ENCODE peak calls at places on chromosomes 16 and 17, in eight cellular contexts. U, Q, P, B, V, Z, O and I are unnamed samples.

GRCh38 chr17:34318474-34318873 is 761 bp upstream of the CCL8 start:
- DNase-seq in O (no peak), Z (peak; percentile 73), P (no peak), Q (no peak), V (no peak), U (no peak), B (no peak), I (no peak)

GRCh38 chr16:75238132-75238852 is 13.1 kb downstream of the BCAR1 start:
- DNase-seq in O (no peak), B (peak; percentile 77), P (peak; percentile 69), Z (peak; percentile 27), Q (peak; percentile 93), V (no peak), U (peak; percentile 94), I (no peak)

GRCh38 chr16:15464401-15465186 is 30.2 kb downstream of the BMERB1 start:
- DNase-seq in Z (no peak), V (no peak), U (no peak), O (no peak), Q (no peak), P (no peak), B (no peak), I (no peak)

GRCh38 chr17:47983492-47984223 is 12.7 kb downstream of the CDK5RAP3 start:
- DNase-seq in B (no peak), V (no peak), O (no peak), Z (no peak), P (no peak), U (no peak), Q (no peak), I (no peak)

GRCh38 chr16:69727916-69728270 is 1.5 kb upstream of the NQO1 start:
- DNase-seq in Z (no peak), U (peak; percentile 84), Q (no peak), P (no peak), O (no peak), B (peak; percentile 85), V (no peak), I (no peak)

GRCh38 chr16:57406881-57407280 is 2.3 kb downstream of the CCL17 start:
- DNase-seq in Z (no peak), B (no peak), O (no peak), P (no peak), U (no peak), V (no peak), Q (no peak), I (no peak)

GRCh38 chr17:40559016-40559853 is 6.0 kb downstream of the CCR7 start:
- DNase-seq in Q (no peak), U (peak; percentile 20), B (peak; percentile 5), O (peak; percentile 11), V (peak; percentile 6), Z (peak; percentile 27), P (no peak), I (no peak)

GRCh38 chr16:57720142-57720575 is 15.4 kb upstream of the KATNB1 start:
- DNase-seq in P (no peak), Q (peak; percentile 50), Z (peak; percentile 58), V (no peak), U (peak; percentile 69), O (peak; percentile 73), B (peak; percentile 81), I (no peak)

GRCh38 chr17:29929006-29929543 is 953 bp downstream of the SSH2 start:
- DNase-seq in V (no peak), Q (peak; percentile 45), O (no peak), U (peak; percentile 31), P (no peak), B (peak; percentile 43), Z (peak; percentile 45), I (no peak)

GRCh38 chr17:60073063-60073462 is 5.7 kb downstream of the HEATR6 start:
- DNase-seq in Z (no peak), V (no peak), B (no peak), Q (no peak), U (no peak), O (no peak), P (no peak), I (no peak)

GRCh38 chr17:56945938-56946337 is 14.9 kb downstream of the COIL start:
- DNase-seq in P (no peak), U (no peak), Z (no peak), B (no peak), O (no peak), Q (no peak), V (no peak), I (no peak)

GRCh38 chr16:4695473-4696171 is 2.3 kb downstream of the NUDT16L1 start:
- DNase-seq in P (no peak), B (no peak), V (no peak), O (no peak), Z (no peak), Q (no peak), U (no peak), I (no peak)

GRCh38 chr17:56593741-56594527 is 435 bp downstream of the NOG start:
- DNase-seq in B (peak; percentile 56), Q (peak; percentile 48), P (no peak), O (peak; percentile 62), V (peak; percentile 50), Z (peak; percentile 79), U (peak; percentile 42), I (no peak)

GRCh38 chr17:69763503-69763902 is 311.5 kb upstream of the KCNJ16 start:
- DNase-seq in Z (no peak), P (no peak), B (no peak), O (no peak), U (no peak), V (no peak), Q (peak; percentile 63), I (no peak)

GRCh38 chr16:13337482-13337881 is 436.1 kb downstream of the SHISA9 start:
- DNase-seq in B (no peak), O (no peak), P (no peak), Q (no peak), U (no peak), V (no peak), Z (no peak), I (no peak)

GRCh38 chr16:13332713-13333255 is 431.4 kb downstream of the SHISA9 start:
- DNase-seq in Z (peak; percentile 73), Q (no peak), O (no peak), U (no peak), V (no peak), B (no peak), P (no peak), I (no peak)

GRCh38 chr16:13335894-13336293 is 434.5 kb downstream of the SHISA9 start:
- DNase-seq in B (no peak), U (no peak), V (no peak), Z (no peak), Q (no peak), O (no peak), P (no peak), I (no peak)

GRCh38 chr16:13333336-13333735 is 431.9 kb downstream of the SHISA9 start:
- DNase-seq in B (no peak), Z (no peak), U (no peak), P (no peak), V (no peak), Q (no peak), O (no peak), I (no peak)

DNA sequence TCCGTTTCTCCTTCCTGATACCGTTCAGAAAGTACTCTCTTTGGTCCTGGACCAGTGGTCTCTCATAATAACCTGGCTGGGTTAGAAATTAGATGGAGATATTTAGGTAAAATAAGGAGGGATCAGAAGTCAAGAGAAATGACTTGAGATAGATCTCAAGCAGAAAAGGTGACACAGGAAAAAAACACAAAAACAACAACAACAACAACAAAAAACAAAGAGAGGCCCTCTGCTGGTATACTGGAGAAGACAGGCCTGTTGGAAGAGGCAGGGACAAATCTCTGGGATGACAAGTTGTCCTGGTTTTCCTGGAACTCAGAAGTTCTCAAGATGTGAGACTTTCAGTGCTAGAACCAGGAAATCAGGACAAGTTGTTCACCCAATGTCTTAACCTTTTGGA is 430.5 kb downstream of the SHISA9 start:
- DNase-seq in P (no peak), O (no peak), Q (no peak), B (no peak), Z (no peak), V (no peak), U (no peak), I (no peak)
- TF ChIP-seq CTCF in P (no peak), O (no peak), Q (no peak), B (no peak), Z (peak; percentile 56), V (no peak), U (no peak), I (no peak)

GRCh38 chr16:19718624-19718965 is 524 bp downstream of the IQCK start:
- DNase-seq in Z (no peak), Q (peak; percentile 16), V (no peak), U (peak; percentile 38), P (no peak), O (no peak), B (no peak), I (no peak)

GRCh38 chr16:19715566-19715965 is 2.5 kb downstream of the KNOP1 start:
- DNase-seq in Z (no peak), V (no peak), U (no peak), Q (no peak), O (no peak), B (no peak), P (no peak), I (no peak)

GRCh38 chr16:19717319-19717718 is 708 bp downstream of the KNOP1 start:
- DNase-seq in B (no peak), O (no peak), V (no peak), P (no peak), Z (no peak), U (no peak), Q (no peak), I (no peak)

GRCh38 chr16:19716183-19716582 is 1.8 kb downstream of the KNOP1 start:
- DNase-seq in Z (no peak), O (no peak), B (no peak), Q (no peak), P (no peak), V (no peak), U (no peak), I (no peak)

GRCh38 chr16:19717781-19718623 is at the start of the genes IQCK and KNOP1:
- DNase-seq in V (peak; percentile 84), Z (peak; percentile 91), O (peak; percentile 98), Q (peak; percentile 87), B (peak; percentile 92), U (peak; percentile 88), P (peak; percentile 17), I (peak; percentile 77)
- TF ChIP-seq CTCF in V (no peak), Z (no peak), O (no peak), Q (no peak), B (no peak), U (no peak), P (no peak), I (no peak)

GRCh38 chr16:27458196-27458728 is 56.3 kb downstream of the IL21R start:
- DNase-seq in O (no peak), P (no peak), Z (no peak), V (no peak), Q (no peak), U (no peak), B (no peak), I (no peak)
- TF ChIP-seq CTCF in O (no peak), P (no peak), Z (no peak), V (no peak), Q (no peak), U (no peak), B (no peak), I (no peak)

DNA sequence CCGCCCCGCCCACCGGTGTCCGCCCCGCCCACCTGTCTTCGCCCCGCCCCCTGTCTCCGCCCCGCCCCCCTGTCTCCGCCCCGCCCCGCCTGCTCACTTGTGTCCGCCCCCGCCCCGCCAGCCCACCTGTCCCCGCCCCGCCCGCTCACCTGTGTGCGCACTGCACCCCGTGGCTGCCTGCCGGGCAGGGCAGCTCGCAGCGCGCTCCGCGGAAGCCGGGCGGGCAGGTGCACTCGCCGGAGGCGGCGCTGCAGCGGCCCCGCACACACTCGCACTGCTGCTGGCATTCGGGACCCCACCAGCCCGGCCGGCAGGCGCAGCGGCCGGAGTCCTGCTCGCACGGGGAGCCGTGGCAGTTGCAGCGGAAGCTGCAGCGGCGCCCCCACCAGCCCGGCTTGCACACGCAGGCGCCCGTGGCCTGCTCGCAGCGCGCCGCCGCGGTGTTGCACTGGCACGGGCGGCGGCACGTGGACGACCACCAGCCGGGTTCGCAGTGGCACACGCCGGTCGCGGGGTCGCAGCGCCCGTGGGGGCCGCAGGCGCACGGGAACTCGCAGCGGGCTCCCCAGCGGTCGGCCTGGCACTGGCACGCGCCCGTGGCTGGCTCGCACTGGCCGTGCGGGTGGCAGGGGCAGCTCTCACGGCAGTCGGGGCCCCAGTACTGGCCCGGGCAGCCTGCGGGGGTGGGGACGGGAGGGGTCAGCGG is 2.1 kb downstream of the SCARF1 start:
- DNase-seq in B (peak; percentile 92), O (peak; percentile 81), V (peak; percentile 60), Q (no peak), P (no peak), U (no peak), Z (peak; percentile 96), I (no peak)
- TF ChIP-seq CTCF in B (peak; percentile 35), O (peak; percentile 1), V (no peak), Q (peak; percentile 26), P (peak; percentile 17), U (peak; percentile 16), Z (peak; percentile 62), I (no peak)